ENCODE peak calls at places on chromosome 22, in six cellular contexts. D, I, E, V, C and M are unnamed samples.

GRCh38 chr22:34427436-34427835 is 507.2 kb upstream of the LARGE1 start:
- DNase-seq in C (no peak), V (no peak), D (no peak), E (no peak), I (no peak), M (no peak)

GRCh38 chr22:22959147-22959827 is 71.7 kb downstream of the IGLL5 start:
- DNase-seq in I (peak), D (peak), C (peak), E (peak), V (no peak), M (peak)

GRCh38 chr22:23289851-23290724 is 109.8 kb downstream of the BCR start:
- DNase-seq in D (peak), I (peak), C (no peak), V (peak), E (peak), M (no peak)

GRCh38 chr22:44596726-44597125 is 98.7 kb upstream of the RTL6 start:
- DNase-seq in E (no peak), I (no peak), C (no peak), D (no peak), V (no peak), M (no peak)

GRCh38 chr22:28917747-28918543 is 34.6 kb downstream of the ZNRF3 start:
- DNase-seq in C (no peak), V (no peak), I (peak), E (peak), D (no peak), M (peak)

GRCh38 chr22:23815781-23816551 is 22.8 kb downstream of the DERL3 start:
- DNase-seq in E (peak), C (no peak), I (no peak), D (no peak), V (no peak), M (no peak)

GRCh38 chr22:32785636-32786418 is 15.7 kb upstream of the TIMP3 start:
- DNase-seq in V (no peak), E (no peak), D (no peak), C (no peak), I (no peak), M (no peak)

GRCh38 chr22:43088979-43089717 is at the start of gene TTLL1:
- DNase-seq in E (peak), D (peak), C (peak), I (peak), V (peak), M (peak)

GRCh38 chr22:47654922-47655451 is 892.5 kb downstream of the TBC1D22A start:
- DNase-seq in E (no peak), C (no peak), I (no peak), V (no peak), D (no peak), M (no peak)

GRCh38 chr22:38103641-38104040 is 6.8 kb downstream of the BAIAP2L2 start:
- DNase-seq in C (no peak), E (no peak), V (no peak), D (no peak), I (no peak), M (no peak)
- H3K4me2 ChIP-seq in C (no peak), E (no peak), V (no peak), D (no peak), I (no peak), M (no peak)

GRCh38 chr22:20316217-20316843 is 3.5 kb downstream of the DGCR6L start:
- DNase-seq in I (no peak), D (no peak), V (no peak), C (no peak), E (no peak), M (no peak)
- TF ChIP-seq SIN3A in I (no peak), D (no peak), V (no peak), C (no peak), E (no peak), M (no peak)

GRCh38 chr22:20775342-20775895 is 1.5 kb downstream of the SERPIND1 start:
- DNase-seq in E (no peak), V (no peak), I (no peak), D (no peak), C (no peak), M (no peak)
- H3K4me2 ChIP-seq in E (no peak), V (no peak), I (peak), D (no peak), C (no peak), M (no peak)

GRCh38 chr22:36435516-36436415 is 45.7 kb downstream of the TXN2 start:
- DNase-seq in D (no peak), E (no peak), V (no peak), I (peak), C (peak), M (no peak)
- TF ChIP-seq SIN3A in D (no peak), E (no peak), V (peak), I (no peak), C (no peak), M (no peak)

GRCh38 chr22:46029036-46029435 is 52.1 kb upstream of the WNT7B start:
- DNase-seq in E (no peak), I (no peak), C (no peak), V (no peak), D (no peak), M (no peak)

GRCh38 chr22:46026907-46027218 is 49.9 kb upstream of the WNT7B start:
- DNase-seq in V (no peak), I (no peak), C (no peak), D (no peak), E (no peak), M (no peak)

GRCh38 chr22:46025973-46026906 is 49.3 kb upstream of the WNT7B start:
- DNase-seq in E (peak), V (no peak), I (no peak), C (no peak), D (no peak), M (no peak)

GRCh38 chr22:46028069-46028991 is 51.4 kb upstream of the WNT7B start:
- DNase-seq in C (no peak), I (no peak), V (no peak), E (no peak), D (no peak), M (no peak)

DNA sequence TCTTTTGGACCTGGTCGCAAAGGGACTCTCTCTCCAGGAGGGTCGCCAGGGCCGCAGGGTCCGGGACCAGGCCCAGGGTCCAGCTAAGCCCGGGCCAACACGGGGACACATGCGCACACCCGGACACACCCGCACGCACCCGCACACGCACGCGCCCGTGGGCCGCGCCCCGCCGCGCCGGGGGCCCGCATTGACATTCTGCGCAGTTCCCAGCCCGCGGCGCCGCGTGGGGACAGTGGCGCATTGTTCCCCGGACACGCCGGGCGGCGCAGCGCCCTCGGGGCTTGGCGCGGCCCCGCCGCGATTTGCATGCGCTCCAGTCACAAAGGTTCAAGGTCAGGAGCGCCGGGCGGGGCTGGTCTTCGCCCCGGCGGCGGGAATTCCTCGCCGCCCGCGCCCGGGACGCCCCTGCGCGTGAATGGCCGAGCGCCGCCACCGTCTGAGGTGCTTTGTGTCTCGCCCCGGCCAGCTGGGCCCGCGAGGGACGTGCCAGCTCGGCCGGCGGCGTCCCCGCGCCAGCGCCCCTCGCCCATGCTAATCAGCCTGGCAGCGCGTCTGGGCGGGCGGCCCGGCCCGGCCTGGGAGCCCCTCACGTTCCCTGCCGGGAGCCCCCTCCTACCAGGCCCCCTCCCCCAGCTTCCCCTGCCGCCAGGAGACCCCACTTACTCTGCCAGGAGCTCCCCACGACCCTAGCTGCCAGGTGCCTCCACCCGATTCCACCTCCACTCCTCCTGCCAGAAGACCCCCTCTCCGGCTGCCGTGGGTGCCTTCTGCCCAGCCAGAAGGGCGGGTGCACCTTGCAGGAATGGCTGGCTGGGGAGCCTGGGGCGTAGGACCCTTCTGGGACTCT is 50.5 kb upstream of the WNT7B start:
- DNase-seq in D (peak), I (peak), E (no peak), V (no peak), C (no peak), M (no peak)
- H3K4me2 ChIP-seq in D (peak), I (peak), E (no peak), V (peak), C (peak), M (no peak)

GRCh38 chr22:27318516-27318915 is 483.0 kb downstream of the MN1 start:
- DNase-seq in C (no peak), I (no peak), V (no peak), D (no peak), E (no peak), M (no peak)

GRCh38 chr22:27315833-27316232 is 485.7 kb downstream of the MN1 start:
- DNase-seq in D (no peak), E (no peak), V (no peak), I (no peak), C (no peak), M (no peak)

GRCh38 chr22:27317961-27318360 is 483.6 kb downstream of the MN1 start:
- DNase-seq in D (no peak), E (no peak), V (no peak), I (no peak), C (no peak), M (no peak)

GRCh38 chr22:27314276-27314807 is 487.2 kb downstream of the MN1 start:
- DNase-seq in E (no peak), I (no peak), C (no peak), V (no peak), D (peak), M (no peak)

DNA sequence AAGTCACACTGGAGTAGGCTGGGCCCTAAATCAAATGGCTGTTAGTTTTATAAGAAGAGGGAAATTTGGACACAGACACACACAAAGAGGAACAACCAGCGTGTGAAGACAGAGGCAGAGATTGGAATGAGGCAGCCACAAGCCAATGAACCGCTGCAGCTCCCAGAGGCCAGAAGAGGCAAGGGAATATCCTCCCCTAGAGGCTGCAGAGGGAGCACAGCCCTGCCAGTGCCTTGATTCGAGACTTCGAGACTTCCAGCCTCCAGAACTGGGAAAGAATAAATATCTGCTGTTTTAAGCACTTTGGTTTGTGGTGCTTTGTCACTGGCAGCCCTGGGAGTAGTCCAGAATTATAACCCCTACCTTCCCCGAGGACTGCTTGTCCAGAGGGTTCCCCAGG is 484.4 kb downstream of the MN1 start:
- DNase-seq in V (no peak), C (no peak), I (no peak), D (no peak), E (no peak), M (no peak)
- TF ChIP-seq SIN3A in V (no peak), C (no peak), I (no peak), D (no peak), E (no peak), M (no peak)

GRCh38 chr22:36153756-36154155 is 6.8 kb downstream of the APOL3 start:
- DNase-seq in D (no peak), E (no peak), V (no peak), C (no peak), I (peak), M (no peak)

GRCh38 chr22:36156515-36157419 is 3.8 kb downstream of the APOL3 start:
- DNase-seq in I (peak), D (peak), E (no peak), C (no peak), V (no peak), M (no peak)

GRCh38 chr22:36152088-36152487 is 8.5 kb downstream of the APOL3 start:
- DNase-seq in C (no peak), D (no peak), E (no peak), I (no peak), V (no peak), M (no peak)

GRCh38 chr22:36156119-36156514 is 4.4 kb downstream of the APOL3 start:
- DNase-seq in E (no peak), C (no peak), I (no peak), V (no peak), D (no peak), M (no peak)

GRCh38 chr22:36155702-36156101 is 4.9 kb downstream of the APOL3 start:
- DNase-seq in C (no peak), D (peak), E (no peak), I (peak), V (no peak), M (no peak)
- H3K4me2 ChIP-seq in C (no peak), D (peak), E (no peak), I (peak), V (no peak), M (no peak)

DNA sequence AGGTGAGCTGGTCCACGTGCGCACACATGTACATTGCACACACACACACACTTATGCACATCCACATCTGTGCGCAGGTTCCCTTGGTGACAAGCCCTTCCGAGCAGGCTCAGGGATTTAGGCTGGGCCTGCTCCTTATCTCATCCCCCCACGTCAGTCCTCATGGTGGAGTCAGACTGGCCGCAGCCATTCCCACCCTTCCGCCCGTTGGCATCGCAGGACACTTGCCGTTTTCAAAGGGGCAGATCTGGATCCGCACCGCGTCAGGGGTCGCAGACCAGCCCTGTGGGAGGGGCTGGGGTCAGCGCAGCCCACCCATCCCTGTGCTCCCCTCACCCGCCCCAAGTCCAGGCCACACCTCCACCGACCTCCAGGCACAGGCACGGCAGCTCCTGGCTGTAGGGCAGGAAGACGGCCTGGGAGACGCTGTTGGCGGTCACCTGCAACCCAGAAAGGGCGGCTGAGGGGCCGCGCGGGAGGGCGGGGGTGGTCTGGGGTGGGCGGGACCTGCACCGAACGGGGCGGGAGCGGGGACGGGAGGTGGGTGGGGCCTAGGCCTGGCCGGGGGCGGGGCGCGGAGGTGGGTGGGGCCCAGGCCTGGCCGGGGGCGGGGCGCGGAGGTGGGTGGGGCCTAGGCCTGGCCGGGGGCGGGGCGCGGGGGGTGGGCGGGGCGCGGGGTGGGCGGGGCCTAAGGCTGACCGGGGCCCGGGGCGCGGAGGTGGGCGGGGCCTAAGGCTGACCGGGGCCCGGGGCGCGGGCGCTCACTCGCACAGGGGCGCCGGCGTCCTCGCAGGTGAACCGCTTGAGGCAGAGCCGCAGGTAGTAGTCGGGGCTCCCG is 13.3 kb downstream of the IL17REL start:
- DNase-seq in V (no peak), I (no peak), E (peak), D (peak), C (no peak), M (no peak)
- TF ChIP-seq SIN3A in V (no peak), I (no peak), E (no peak), D (no peak), C (no peak), M (no peak)

DNA sequence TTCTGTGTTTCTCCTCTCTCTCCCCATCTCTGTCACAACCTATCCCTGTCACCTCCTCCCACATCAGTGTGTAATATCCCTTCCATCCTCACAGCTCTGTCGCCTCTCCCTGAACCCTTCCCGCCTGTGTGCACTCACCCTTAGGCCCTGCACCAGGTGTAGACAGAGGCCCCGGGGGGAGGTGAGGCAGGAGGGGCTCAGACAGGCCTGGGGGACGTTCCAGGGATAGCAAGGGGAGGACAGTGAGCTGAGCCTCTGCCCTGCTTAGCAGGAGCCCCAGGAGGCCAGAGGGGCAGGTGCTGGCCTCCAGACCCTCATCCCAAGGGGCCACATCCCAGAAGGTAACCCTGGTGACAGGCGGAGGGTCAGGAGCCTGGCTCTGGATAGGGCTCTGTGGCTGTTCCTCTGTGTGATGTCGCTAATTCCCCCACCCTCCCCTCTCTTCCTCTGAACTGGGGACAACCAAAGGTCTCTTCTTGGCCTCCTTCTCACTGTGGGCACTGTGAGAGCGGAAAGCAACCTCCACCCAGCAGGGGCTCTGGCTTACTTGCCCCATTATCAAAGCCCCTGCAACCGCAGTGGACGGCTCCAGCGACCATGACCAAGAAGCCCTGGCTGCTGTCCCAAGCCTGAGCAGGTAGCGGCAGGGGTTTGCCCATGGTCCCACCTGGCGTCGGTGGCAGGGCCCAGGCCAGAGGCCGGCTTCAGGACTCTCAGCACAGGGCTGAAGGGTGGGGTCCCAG is 35.7 kb downstream of the KCNJ4 start:
- DNase-seq in C (no peak), I (no peak), V (no peak), D (no peak), E (no peak), M (no peak)
- H3K4me2 ChIP-seq in C (no peak), I (no peak), V (no peak), D (no peak), E (no peak), M (no peak)